ENCODE peak calls at places on chromosomes 6 and 20, in four cellular contexts. U is GM12878, V is K562, B is HepG2. D is an unnamed sample.

GRCh38 chr6:79686698-79687309 is 55.7 kb downstream of the SH3BGRL2 start:
- DNase-seq in U (no peak), V (no peak), B (no peak), D (no peak)

GRCh38 chr6:2959909-2960719 is 11.3 kb downstream of the SERPINB6 start:
- DNase-seq in V (no peak), B (no peak), U (no peak), D (peak; percentile 46)

GRCh38 chr20:17946572-17947473 is 21.8 kb downstream of the SNX5 start:
- DNase-seq in B (no peak), U (no peak), V (no peak), D (no peak)

GRCh38 chr6:27237089-27237723 is 10.3 kb upstream of the PRSS16 start:
- DNase-seq in U (no peak), B (peak; percentile 27), V (peak; percentile 72), D (peak; percentile 80)

GRCh38 chr6:140082867-140083297 is 708.4 kb upstream of the CITED2 start:
- DNase-seq in V (no peak), B (no peak), U (no peak), D (no peak)

GRCh38 chr6:128265706-128266105 is 254.7 kb downstream of the PTPRK start:
- DNase-seq in V (no peak), B (no peak), U (no peak), D (no peak)

GRCh38 chr20:63739129-63740069 is at the start of gene SLC2A4RG:
- DNase-seq in B (peak; percentile 94), V (peak; percentile 96), U (no peak), D (peak; percentile 58)

GRCh38 chr6:109300874-109301273 is 81.4 kb downstream of the CD164 start:
- DNase-seq in U (no peak), B (no peak), V (no peak), D (no peak)

GRCh38 chr20:3011752-3012151 is 31.7 kb upstream of the GNRH2 start:
- DNase-seq in U (no peak), B (no peak), V (no peak), D (no peak)

GRCh38 chr20:35474504-35474903 is 19.1 kb downstream of the CEP250 start:
- DNase-seq in V (no peak), B (peak; percentile 62), U (no peak), D (no peak)

GRCh38 chr20:57474191-57474590 is 50.7 kb downstream of the CTCFL start:
- DNase-seq in V (no peak), U (no peak), B (no peak), D (no peak)

GRCh38 chr20:57476073-57476526 is 48.8 kb downstream of the CTCFL start:
- DNase-seq in U (peak; percentile 67), V (no peak), B (no peak), D (peak; percentile 7)

GRCh38 chr20:57476641-57477461 is 48.1 kb downstream of the CTCFL start:
- DNase-seq in B (no peak), U (no peak), V (no peak), D (peak; percentile 23)

GRCh38 chr20:57474816-57475215 is 50.1 kb downstream of the CTCFL start:
- DNase-seq in B (no peak), U (no peak), V (no peak), D (peak; percentile 0)

DNA sequence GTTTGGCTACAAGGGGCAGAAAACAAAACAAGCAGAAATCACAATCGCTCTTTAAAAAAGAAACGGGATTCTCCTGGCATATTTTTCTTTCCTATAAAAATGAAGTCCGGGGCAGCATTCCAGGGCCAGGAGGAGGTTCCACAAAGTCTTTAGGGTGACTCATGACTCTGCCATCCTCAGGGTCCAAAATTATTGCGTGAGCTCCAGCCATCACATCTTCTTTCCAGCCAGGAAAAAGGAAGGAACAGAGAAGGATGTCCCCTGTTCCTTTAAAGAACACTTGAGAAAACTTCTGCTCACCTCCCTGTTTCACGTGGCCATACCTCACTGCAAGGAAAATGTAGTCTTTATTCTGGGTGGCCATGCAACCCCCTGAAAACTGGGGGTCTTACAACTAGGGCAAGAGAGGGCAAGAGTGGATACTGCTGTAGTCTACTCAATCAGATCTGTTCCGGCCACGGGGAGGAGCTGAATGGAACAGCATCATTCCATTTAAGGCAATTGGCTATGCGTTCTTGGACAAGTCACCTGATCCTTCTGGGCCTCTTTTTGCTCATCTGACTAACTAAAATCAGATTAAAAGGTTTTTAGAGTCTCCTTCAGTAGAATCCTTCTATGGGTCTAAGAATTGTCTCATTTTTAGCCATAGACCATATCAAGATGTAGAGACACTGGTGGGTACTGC is 49.4 kb downstream of the CTCFL start:
- DNase-seq in V (no peak), B (no peak), U (no peak), D (peak; percentile 1)
- TF ChIP-seq CREM in V (no peak), B (no peak), U (no peak), D (no peak)

DNA sequence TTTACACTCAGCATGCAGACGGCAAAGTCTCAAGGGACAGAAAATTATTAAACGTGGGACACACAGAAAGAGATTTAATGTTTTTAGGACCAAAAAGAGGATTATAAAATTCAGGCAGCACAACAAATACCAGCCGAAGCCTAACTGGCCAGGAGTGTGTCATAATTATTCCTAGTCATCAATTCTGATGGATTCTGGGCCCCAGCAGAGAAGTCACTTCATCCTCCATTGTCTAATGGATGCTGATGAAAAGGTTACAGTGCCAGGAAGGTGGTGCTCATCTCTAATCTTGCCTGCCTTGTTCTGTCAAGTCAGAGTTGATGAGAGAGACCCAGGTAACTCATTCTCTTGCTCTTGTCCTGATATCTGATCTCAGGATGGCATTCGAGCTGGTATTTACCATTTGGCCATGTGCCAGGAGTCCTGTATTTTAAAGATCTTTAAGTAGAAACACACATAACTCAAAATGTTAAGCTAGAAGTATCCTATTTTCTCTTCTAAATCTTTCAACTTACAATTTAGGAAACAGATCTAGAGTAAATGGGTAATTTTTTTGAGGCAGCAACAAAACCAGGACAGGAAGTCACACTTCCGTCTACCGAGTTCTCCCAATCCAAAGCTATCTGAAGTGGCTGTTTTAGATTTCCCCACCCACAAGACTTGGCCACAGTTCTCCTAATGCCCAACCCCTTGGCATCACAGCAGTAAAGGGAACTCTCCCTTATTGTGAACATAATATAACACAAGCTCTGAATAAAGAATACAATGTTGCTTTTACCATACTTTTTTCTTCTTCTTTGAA is 50.0 kb downstream of the ADAT2 start:
- DNase-seq in U (no peak), V (no peak), B (peak; percentile 40), D (no peak)
- TF ChIP-seq CREM in U (no peak), V (no peak), B (no peak), D (no peak)

DNA sequence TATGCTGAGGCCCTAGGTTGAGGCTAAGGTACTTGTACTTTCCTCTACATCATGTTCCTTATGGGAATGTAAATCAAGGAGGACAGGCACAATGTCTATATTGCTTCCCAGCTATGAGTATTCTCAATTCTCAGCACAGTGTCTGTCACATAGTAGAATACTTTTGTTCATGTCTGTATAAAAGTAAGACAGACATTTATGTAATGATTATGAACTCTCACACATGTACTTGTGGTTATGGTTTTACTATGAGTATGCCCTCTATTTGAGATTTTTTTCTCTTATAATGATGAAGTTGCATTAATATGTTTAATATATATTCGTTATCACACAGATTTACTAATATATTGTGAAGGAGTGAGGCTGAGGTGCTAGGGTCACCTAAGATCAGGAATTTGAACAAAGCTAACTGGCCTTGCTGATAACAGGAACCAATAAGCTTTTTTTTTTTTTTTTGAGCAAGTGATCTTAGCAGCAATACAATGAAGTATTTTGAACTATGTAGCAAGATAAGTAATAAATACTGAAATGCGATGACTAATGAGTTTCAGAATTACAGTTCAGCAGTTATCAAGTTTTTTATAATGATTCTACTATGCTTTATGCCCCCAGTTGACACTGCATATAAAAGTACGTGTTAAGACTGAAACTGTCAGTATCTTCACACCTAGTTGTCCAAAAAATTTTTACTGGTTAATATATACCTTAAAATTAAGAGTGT is 623.1 kb downstream of the HTR1B start:
- DNase-seq in B (no peak), U (no peak), V (no peak), D (no peak)
- TF ChIP-seq CREM in B (no peak), U (no peak), V (no peak), D (no peak)

GRCh38 chr6:52403086-52403485 is 17.1 kb upstream of the EFHC1 start:
- DNase-seq in U (no peak), V (no peak), B (no peak), D (no peak)

GRCh38 chr6:52400316-52401041 is 19.7 kb upstream of the EFHC1 start:
- DNase-seq in B (peak; percentile 68), V (no peak), U (no peak), D (no peak)

GRCh38 chr6:52405243-52405642 is 14.9 kb upstream of the EFHC1 start:
- DNase-seq in V (no peak), U (no peak), B (no peak), D (no peak)

GRCh38 chr6:52407467-52407866 is 12.7 kb upstream of the EFHC1 start:
- DNase-seq in U (no peak), V (peak; percentile 24), B (peak; percentile 68), D (no peak)

GRCh38 chr6:52403627-52404026 is 16.5 kb upstream of the EFHC1 start:
- DNase-seq in V (no peak), U (no peak), B (no peak), D (no peak)
- TF ChIP-seq CREM in V (no peak), U (no peak), B (no peak), D (no peak)

D was measured in WTC11.